ENCODE peak calls at places on chromosomes 6 and 20, in six cellular contexts. P is activated CD8-positive, alpha-beta memory T cell treated with anti-CD3 and anti-CD28 coated beads for 4 hours; L is stimulated activated CD4-positive, alpha-beta T cell treated with anti-CD3 and anti-CD28 coated beads, Interleukin-12 subunit alpha, Interleukin-12 subunit beta, amount 100 ng/mL, for 4 hours; Q is GM12865; C is NCI-H1105; H is AG04450. N is an unnamed sample.
A peak's percentile ranks its signal among the peaks of the same experiment; 100 is the strongest.

GRCh38 chr6:41707565-41708200 is 27.7 kb downstream of the TFEB start:
- DNase-seq in P (no peak), L (peak; percentile 28), Q (peak; percentile 74), C (no peak), H (no peak), N (no peak)

GRCh38 chr20:10090588-10091166 is 55.9 kb downstream of the ANKEF1 start:
- DNase-seq in P (no peak), L (peak; percentile 7), Q (peak; percentile 61), C (peak; percentile 57), H (peak; percentile 18), N (peak; percentile 23)

GRCh38 chr6:56329296-56330050 is 82.1 kb upstream of the COL21A1 start:
- DNase-seq in P (no peak), L (no peak), Q (no peak), C (no peak), H (no peak), N (no peak)

GRCh38 chr6:27829453-27830211 is 82.6 kb downstream of the OR2B2 start:
- DNase-seq in P (no peak), L (no peak), Q (no peak), C (no peak), H (no peak), N (no peak)

GRCh38 chr20:24473435-24473834 is 4.0 kb downstream of the SYNDIG1 start:
- DNase-seq in P (no peak), L (no peak), Q (no peak), C (no peak), H (no peak), N (no peak)

GRCh38 chr6:77292564-77293546 is 170.4 kb downstream of the HTR1B start:
- DNase-seq in P (no peak), L (no peak), Q (no peak), C (no peak), H (peak; percentile 21), N (no peak)

GRCh38 chr6:137921823-137922222 is 54.8 kb downstream of the TNFAIP3 start:
- DNase-seq in P (no peak), L (no peak), Q (peak; percentile 66), C (no peak), H (no peak), N (no peak)

GRCh38 chr20:61387204-61387958 is 135.3 kb downstream of the CDH4 start:
- DNase-seq in P (no peak), L (peak; percentile 14), Q (no peak), C (peak; percentile 34), H (no peak), N (peak; percentile 39)

GRCh38 chr6:6546318-6547110 is 42.0 kb upstream of the LY86 start:
- DNase-seq in P (no peak), L (peak; percentile 19), Q (peak; percentile 81), C (peak; percentile 43), H (no peak), N (peak; percentile 31)

GRCh38 chr20:35171753-35172433 is at the start of gene PROCR:
- DNase-seq in P (no peak), L (no peak), Q (no peak), C (peak; percentile 16), H (peak; percentile 74), N (no peak)

GRCh38 chr6:33441457-33441856 is 12.9 kb upstream of the ZBTB9 start:
- DNase-seq in P (no peak), L (no peak), Q (no peak), C (no peak), H (no peak), N (no peak)

N was measured in neural crest cell.